ENCODE peak calls at places on chromosomes 16 and 17, in nine cellular contexts. One of them, this sample, is unnamed.

GRCh38 chr16:8346291-8346690 is 244.0 kb downstream of the TMEM114 start:
- DNase-seq in AG04450: no peak
- DNase-seq in upper lobe of right lung: no peak
- DNase-seq in substantia nigra: no peak
- DNase-seq in tibial nerve: no peak
- DNase-seq in upper lobe of left lung: no peak
- DNase-seq in endodermal cell: peak; percentile 73
- DNase-seq in Panc1: no peak
- DNase-seq in keratinocyte: no peak
- DNase-seq in this sample: no peak

GRCh38 chr17:77365584-77366186 is 224.9 kb downstream of the SEC14L1 start:
- DNase-seq in substantia nigra: peak; percentile 58
- DNase-seq in Panc1: no peak
- DNase-seq in upper lobe of left lung: peak; percentile 50
- DNase-seq in AG04450: peak; percentile 66
- DNase-seq in tibial nerve: no peak
- DNase-seq in endodermal cell: peak; percentile 67
- DNase-seq in keratinocyte: no peak
- DNase-seq in upper lobe of right lung: peak; percentile 66
- DNase-seq in this sample: peak; percentile 59

GRCh38 chr17:57145347-57145746 is 60.3 kb downstream of the AKAP1 start:
- DNase-seq in endodermal cell: no peak
- DNase-seq in upper lobe of left lung: no peak
- DNase-seq in tibial nerve: no peak
- DNase-seq in Panc1: no peak
- DNase-seq in substantia nigra: no peak
- DNase-seq in AG04450: no peak
- DNase-seq in keratinocyte: no peak
- DNase-seq in upper lobe of right lung: no peak
- DNase-seq in this sample: no peak

GRCh38 chr17:17836818-17837379 is at the start of gene SREBF1:
- DNase-seq in endodermal cell: peak; percentile 90
- DNase-seq in tibial nerve: peak; percentile 36
- DNase-seq in Panc1: no peak
- DNase-seq in keratinocyte: no peak
- DNase-seq in substantia nigra: peak; percentile 61
- DNase-seq in AG04450: no peak
- DNase-seq in upper lobe of right lung: peak; percentile 85
- DNase-seq in upper lobe of left lung: peak; percentile 80
- DNase-seq in this sample: no peak

GRCh38 chr17:79740413-79740812 is 9.7 kb downstream of the ENPP7 start:
- DNase-seq in upper lobe of right lung: no peak
- DNase-seq in keratinocyte: no peak
- DNase-seq in Panc1: no peak
- DNase-seq in endodermal cell: no peak
- DNase-seq in substantia nigra: no peak
- DNase-seq in AG04450: no peak
- DNase-seq in upper lobe of left lung: no peak
- DNase-seq in tibial nerve: no peak
- DNase-seq in this sample: no peak

GRCh38 chr17:77372444-77373297 is 231.9 kb downstream of the SEC14L1 start:
- DNase-seq in keratinocyte: no peak
- DNase-seq in AG04450: peak; percentile 69
- DNase-seq in endodermal cell: peak; percentile 98
- DNase-seq in substantia nigra: peak; percentile 40
- DNase-seq in upper lobe of right lung: peak; percentile 90
- DNase-seq in Panc1: no peak
- DNase-seq in tibial nerve: peak; percentile 73
- DNase-seq in upper lobe of left lung: peak; percentile 80
- DNase-seq in this sample: peak; percentile 92

GRCh38 chr16:77618011-77618410 is 104.3 kb upstream of the NUDT7 start:
- DNase-seq in keratinocyte: no peak
- DNase-seq in upper lobe of left lung: no peak
- DNase-seq in substantia nigra: no peak
- DNase-seq in AG04450: no peak
- DNase-seq in endodermal cell: no peak
- DNase-seq in tibial nerve: no peak
- DNase-seq in Panc1: no peak
- DNase-seq in upper lobe of right lung: no peak
- DNase-seq in this sample: no peak

GRCh38 chr16:47987136-47987535 is 168.7 kb downstream of the ABCC12 start:
- DNase-seq in upper lobe of left lung: no peak
- DNase-seq in tibial nerve: no peak
- DNase-seq in keratinocyte: no peak
- DNase-seq in substantia nigra: no peak
- DNase-seq in AG04450: no peak
- DNase-seq in Panc1: no peak
- DNase-seq in endodermal cell: no peak
- DNase-seq in upper lobe of right lung: no peak
- DNase-seq in this sample: no peak

GRCh38 chr16:66489818-66490217 is 60.1 kb downstream of the TK2 start:
- DNase-seq in upper lobe of right lung: no peak
- DNase-seq in substantia nigra: no peak
- DNase-seq in endodermal cell: peak; percentile 21
- DNase-seq in tibial nerve: no peak
- DNase-seq in AG04450: no peak
- DNase-seq in keratinocyte: no peak
- DNase-seq in Panc1: no peak
- DNase-seq in upper lobe of left lung: no peak
- DNase-seq in this sample: no peak

GRCh38 chr16:53654946-53655345 is 48.7 kb downstream of the RPGRIP1L start:
- DNase-seq in AG04450: no peak
- DNase-seq in endodermal cell: no peak
- DNase-seq in Panc1: no peak
- DNase-seq in tibial nerve: no peak
- DNase-seq in keratinocyte: no peak
- DNase-seq in upper lobe of right lung: no peak
- DNase-seq in upper lobe of left lung: no peak
- DNase-seq in substantia nigra: no peak
- DNase-seq in this sample: no peak

GRCh38 chr16:9042943-9043680 is 48.3 kb upstream of the HAPSTR1 start:
- DNase-seq in substantia nigra: no peak
- DNase-seq in Panc1: no peak
- DNase-seq in keratinocyte: no peak
- DNase-seq in AG04450: peak; percentile 60
- DNase-seq in upper lobe of right lung: no peak
- DNase-seq in upper lobe of left lung: no peak
- DNase-seq in tibial nerve: no peak
- DNase-seq in endodermal cell: no peak
- DNase-seq in this sample: no peak

GRCh38 chr17:48795444-48796162 is 21.4 kb downstream of the TTLL6 start:
- DNase-seq in endodermal cell: peak; percentile 42
- DNase-seq in AG04450: peak; percentile 26
- DNase-seq in Panc1: no peak
- DNase-seq in upper lobe of right lung: no peak
- DNase-seq in keratinocyte: no peak
- DNase-seq in upper lobe of left lung: no peak
- DNase-seq in tibial nerve: no peak
- DNase-seq in substantia nigra: no peak
- DNase-seq in this sample: no peak

DNA sequence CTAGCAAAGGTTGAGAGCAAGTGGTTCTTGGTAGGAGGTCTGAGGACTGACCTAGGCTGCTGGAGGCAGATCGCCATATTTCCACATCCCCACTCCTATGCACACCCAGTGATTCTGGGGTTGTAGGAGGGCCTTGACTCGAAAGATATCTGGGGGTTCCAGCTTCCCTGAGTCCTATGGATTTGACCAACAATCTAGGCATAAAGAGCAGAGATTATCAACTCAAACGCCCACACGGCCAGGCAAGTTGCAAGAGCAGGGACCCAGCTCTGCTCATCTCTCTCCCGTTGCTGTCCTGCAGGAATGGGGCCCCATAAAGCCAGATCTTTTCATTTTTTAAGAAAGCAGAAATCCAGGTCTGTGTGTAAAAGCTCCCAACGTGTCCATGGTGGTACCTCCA is 94.6 kb downstream of the SOCS1 start:
- DNase-seq in endodermal cell: no peak
- DNase-seq in upper lobe of left lung: no peak
- DNase-seq in Panc1: no peak
- DNase-seq in substantia nigra: no peak
- DNase-seq in AG04450: no peak
- DNase-seq in keratinocyte: no peak
- DNase-seq in upper lobe of right lung: no peak
- DNase-seq in tibial nerve: no peak
- DNase-seq in this sample: no peak
- H3K27ac ChIP-seq in endodermal cell: no peak overlapping the region
- H3K27ac ChIP-seq in upper lobe of left lung: no peak overlapping the region
- H3K27ac ChIP-seq in Panc1: no peak overlapping the region
- H3K27ac ChIP-seq in substantia nigra: no peak overlapping the region
- H3K27ac ChIP-seq in AG04450: no peak overlapping the region
- H3K27ac ChIP-seq in keratinocyte: no peak overlapping the region
- H3K27ac ChIP-seq in upper lobe of right lung: no peak overlapping the region
- H3K27ac ChIP-seq in tibial nerve: no peak overlapping the region
- H3K27ac ChIP-seq in this sample: peak overlapping the region; percentile 91

DNA sequence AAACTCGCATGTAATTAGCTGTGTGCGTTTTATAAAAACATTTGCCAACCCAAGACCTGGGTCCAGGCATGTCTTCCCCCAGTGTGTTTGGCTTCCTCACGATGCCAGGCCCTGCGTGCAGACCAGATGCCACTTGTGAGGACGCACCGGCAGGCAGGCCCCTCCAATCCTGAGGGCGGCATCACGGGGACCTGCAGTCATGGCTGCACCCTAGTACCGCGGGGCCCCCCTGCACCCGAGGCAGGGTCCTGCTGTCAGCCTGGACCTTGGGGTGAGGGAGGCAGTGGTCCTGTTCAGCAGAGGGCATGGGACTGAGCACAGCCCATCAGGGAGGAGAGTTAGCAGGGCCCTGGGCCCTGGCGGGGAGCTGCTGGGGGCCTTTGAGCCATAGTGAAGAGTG is 55.3 kb upstream of the ZNF750 start:
- DNase-seq in substantia nigra: no peak
- DNase-seq in upper lobe of right lung: no peak
- DNase-seq in AG04450: no peak
- DNase-seq in tibial nerve: no peak
- DNase-seq in upper lobe of left lung: no peak
- DNase-seq in Panc1: no peak
- DNase-seq in endodermal cell: no peak
- DNase-seq in keratinocyte: no peak
- DNase-seq in this sample: no peak
- H3K27ac ChIP-seq in substantia nigra: no peak overlapping the region
- H3K27ac ChIP-seq in upper lobe of right lung: no peak overlapping the region
- H3K27ac ChIP-seq in AG04450: no peak overlapping the region
- H3K27ac ChIP-seq in tibial nerve: no peak overlapping the region
- H3K27ac ChIP-seq in upper lobe of left lung: peak overlapping the region; percentile 78
- H3K27ac ChIP-seq in Panc1: no peak overlapping the region
- H3K27ac ChIP-seq in endodermal cell: no peak overlapping the region
- H3K27ac ChIP-seq in keratinocyte: no peak overlapping the region
- H3K27ac ChIP-seq in this sample: no peak overlapping the region

DNA sequence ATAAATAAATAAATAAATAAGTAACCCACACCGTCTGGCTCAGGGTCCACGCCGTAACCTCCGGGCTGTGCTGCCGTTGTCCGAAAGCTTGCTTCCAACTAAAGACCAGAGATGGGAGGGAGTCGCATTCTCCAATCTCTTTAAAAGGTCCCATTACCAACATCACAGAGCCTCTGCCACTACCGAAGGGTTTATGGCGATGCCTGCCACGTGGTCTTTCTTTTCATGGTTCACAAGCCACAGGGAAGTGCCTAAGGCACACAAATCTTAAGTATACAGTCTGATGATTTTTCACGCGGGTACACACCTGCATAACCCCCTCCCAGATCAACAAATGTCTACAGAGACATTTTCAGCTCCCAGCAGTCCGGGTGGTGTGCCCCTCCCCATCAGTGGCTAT is 1.4 kb downstream of the COTL1 start:
- DNase-seq in substantia nigra: no peak
- DNase-seq in AG04450: no peak
- DNase-seq in Panc1: no peak
- DNase-seq in tibial nerve: no peak
- DNase-seq in endodermal cell: no peak
- DNase-seq in upper lobe of right lung: no peak
- DNase-seq in keratinocyte: no peak
- DNase-seq in upper lobe of left lung: no peak
- DNase-seq in this sample: no peak
- H3K27ac ChIP-seq in substantia nigra: peak overlapping the region; percentile 71
- H3K27ac ChIP-seq in AG04450: no peak overlapping the region
- H3K27ac ChIP-seq in Panc1: peak overlapping the region; percentile 81
- H3K27ac ChIP-seq in tibial nerve: peak overlapping the region; percentile 84
- H3K27ac ChIP-seq in endodermal cell: no peak overlapping the region
- H3K27ac ChIP-seq in upper lobe of right lung: peak overlapping the region; percentile 0
- H3K27ac ChIP-seq in keratinocyte: peak overlapping the region; percentile 38
- H3K27ac ChIP-seq in upper lobe of left lung: peak overlapping the region; percentile 87
- H3K27ac ChIP-seq in this sample: no peak overlapping the region

DNA sequence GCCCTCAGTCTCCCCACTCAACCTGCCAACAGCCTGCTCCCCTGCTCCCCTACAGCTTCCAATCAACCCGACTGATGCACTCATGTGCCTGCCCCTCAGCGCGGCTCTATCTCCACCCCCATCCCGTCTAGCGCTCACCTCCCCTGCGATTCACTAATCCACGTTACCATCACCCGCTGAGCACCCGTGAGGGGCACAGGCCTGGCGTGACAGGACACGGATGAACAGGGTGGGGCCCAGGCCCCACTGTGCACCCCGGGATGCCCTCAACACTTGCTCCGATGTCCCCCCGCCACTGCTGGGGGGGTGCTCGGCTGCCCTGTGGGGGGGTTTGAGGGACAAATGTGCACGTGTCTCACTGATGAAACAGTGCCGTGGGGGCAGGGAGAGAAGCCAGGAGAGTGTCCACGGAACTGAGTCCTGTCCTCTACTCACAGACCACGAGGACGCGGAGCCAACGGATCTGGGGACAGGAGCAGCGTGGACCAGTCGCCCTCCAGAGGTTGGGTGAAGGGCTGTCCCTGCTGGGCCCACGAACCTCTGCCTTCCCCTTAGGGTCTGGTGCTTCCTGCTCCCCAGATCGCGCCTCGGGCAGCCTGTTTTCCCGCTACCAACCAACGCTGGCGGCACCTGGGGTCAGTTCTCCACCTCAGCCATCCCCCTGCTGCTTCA is 66.7 kb downstream of the RPH3AL start:
- DNase-seq in keratinocyte: no peak
- DNase-seq in AG04450: no peak
- DNase-seq in substantia nigra: no peak
- DNase-seq in upper lobe of left lung: peak; percentile 10
- DNase-seq in upper lobe of right lung: peak; percentile 59
- DNase-seq in tibial nerve: no peak
- DNase-seq in Panc1: no peak
- DNase-seq in endodermal cell: no peak
- DNase-seq in this sample: no peak
- H3K27ac ChIP-seq in keratinocyte: no peak overlapping the region
- H3K27ac ChIP-seq in AG04450: no peak overlapping the region
- H3K27ac ChIP-seq in substantia nigra: no peak overlapping the region
- H3K27ac ChIP-seq in upper lobe of left lung: no peak overlapping the region
- H3K27ac ChIP-seq in upper lobe of right lung: no peak overlapping the region
- H3K27ac ChIP-seq in tibial nerve: no peak overlapping the region
- H3K27ac ChIP-seq in Panc1: no peak overlapping the region
- H3K27ac ChIP-seq in endodermal cell: no peak overlapping the region
- H3K27ac ChIP-seq in this sample: no peak overlapping the region